ENCODE peak calls at places on chromosomes 12 and 14, in five cellular contexts. One of them, this sample, is unnamed.

GRCh38 chr12:26854028-26854387 is 21.0 kb upstream of the ITPR2 start:
- DNase-seq in epithelial cell of esophagus: no peak
- DNase-seq in fibroblast of pulmonary artery: no peak
- DNase-seq in CD4-positive, alpha-beta memory T cell: no peak
- DNase-seq in RCC 7860: no peak
- DNase-seq in this sample: no peak

GRCh38 chr12:116881325-116881866 is at the start of gene HRK:
- DNase-seq in epithelial cell of esophagus: peak
- DNase-seq in fibroblast of pulmonary artery: no peak
- DNase-seq in CD4-positive, alpha-beta memory T cell: no peak
- DNase-seq in RCC 7860: no peak
- DNase-seq in this sample: no peak

GRCh38 chr14:24146622-24146977 is 190 bp upstream of the PSME2 start:
- DNase-seq in epithelial cell of esophagus: peak
- DNase-seq in fibroblast of pulmonary artery: peak
- DNase-seq in CD4-positive, alpha-beta memory T cell: peak
- DNase-seq in RCC 7860: peak
- DNase-seq in this sample: peak

GRCh38 chr14:99819514-99819913 is 26.3 kb downstream of the EML1 start:
- DNase-seq in epithelial cell of esophagus: no peak
- DNase-seq in fibroblast of pulmonary artery: no peak
- DNase-seq in CD4-positive, alpha-beta memory T cell: peak
- DNase-seq in RCC 7860: no peak
- DNase-seq in this sample: no peak

GRCh38 chr12:47491516-47491915 is 214.3 kb downstream of the RPAP3 start:
- DNase-seq in epithelial cell of esophagus: peak
- DNase-seq in fibroblast of pulmonary artery: no peak
- DNase-seq in CD4-positive, alpha-beta memory T cell: no peak
- DNase-seq in RCC 7860: no peak
- DNase-seq in this sample: no peak

GRCh38 chr12:19561411-19561961 is 122.2 kb downstream of the AEBP2 start:
- DNase-seq in epithelial cell of esophagus: no peak
- DNase-seq in fibroblast of pulmonary artery: no peak
- DNase-seq in CD4-positive, alpha-beta memory T cell: no peak
- DNase-seq in RCC 7860: no peak
- DNase-seq in this sample: no peak

GRCh38 chr12:62210422-62210821 is 49.8 kb upstream of the USP15 start:
- DNase-seq in epithelial cell of esophagus: peak
- DNase-seq in fibroblast of pulmonary artery: peak
- DNase-seq in CD4-positive, alpha-beta memory T cell: peak
- DNase-seq in RCC 7860: no peak
- DNase-seq in this sample: no peak

GRCh38 chr12:49098035-49098451 is 3.4 kb upstream of the DHH start:
- DNase-seq in epithelial cell of esophagus: peak
- DNase-seq in fibroblast of pulmonary artery: peak
- DNase-seq in CD4-positive, alpha-beta memory T cell: peak
- DNase-seq in RCC 7860: no peak
- DNase-seq in this sample: no peak

GRCh38 chr14:81485372-81485771 is 48.3 kb downstream of the SEL1L start:
- DNase-seq in epithelial cell of esophagus: no peak
- DNase-seq in fibroblast of pulmonary artery: no peak
- DNase-seq in CD4-positive, alpha-beta memory T cell: peak
- DNase-seq in RCC 7860: no peak
- DNase-seq in this sample: no peak

GRCh38 chr12:62530596-62530995 is 64.0 kb downstream of the MON2 start:
- DNase-seq in epithelial cell of esophagus: no peak
- DNase-seq in fibroblast of pulmonary artery: peak
- DNase-seq in CD4-positive, alpha-beta memory T cell: no peak
- DNase-seq in RCC 7860: no peak
- DNase-seq in this sample: no peak

GRCh38 chr12:108604208-108604941 is 6.5 kb upstream of the TMEM119 start:
- DNase-seq in epithelial cell of esophagus: no peak
- DNase-seq in fibroblast of pulmonary artery: no peak
- DNase-seq in CD4-positive, alpha-beta memory T cell: no peak
- DNase-seq in RCC 7860: no peak
- DNase-seq in this sample: no peak

GRCh38 chr12:7935773-7936581 is at the start of gene SLC2A3:
- DNase-seq in epithelial cell of esophagus: peak
- DNase-seq in fibroblast of pulmonary artery: peak
- DNase-seq in CD4-positive, alpha-beta memory T cell: peak
- DNase-seq in RCC 7860: peak
- DNase-seq in this sample: peak

GRCh38 chr12:51976376-51977160 is 25.1 kb downstream of the ACVR1B start:
- DNase-seq in epithelial cell of esophagus: peak
- DNase-seq in fibroblast of pulmonary artery: peak
- DNase-seq in CD4-positive, alpha-beta memory T cell: no peak
- DNase-seq in RCC 7860: peak
- DNase-seq in this sample: no peak

GRCh38 chr12:93741741-93742085 is 64.5 kb downstream of the CRADD start:
- DNase-seq in epithelial cell of esophagus: no peak
- DNase-seq in fibroblast of pulmonary artery: no peak
- DNase-seq in CD4-positive, alpha-beta memory T cell: no peak
- DNase-seq in RCC 7860: no peak
- DNase-seq in this sample: no peak

GRCh38 chr12:127008758-127009403 is 1258.1 kb upstream of the TMEM132C start:
- DNase-seq in epithelial cell of esophagus: peak
- DNase-seq in fibroblast of pulmonary artery: no peak
- DNase-seq in CD4-positive, alpha-beta memory T cell: no peak
- DNase-seq in RCC 7860: no peak
- DNase-seq in this sample: no peak

This sample was measured in DMS 273 treated with DMSO at 0.1 percent for 48 hours.